ENCODE peak calls at places on chromosomes 6 and 20, in eight cellular contexts. U is MV-4-11, Q is NCI-H2029, C is NCI-H1092, Z is SW480, H is C1 segment of cervical spinal cord, J is T-cell, X is ELR. W is an unnamed sample.

GRCh38 chr6:74657033-74657432 is 548.8 kb downstream of the COL12A1 start:
- DNase-seq in Z (no peak), H (no peak), C (no peak), J (no peak), Q (no peak), X (peak), U (no peak), W (no peak)

GRCh38 chr6:64732888-64733287 is 974.1 kb downstream of the EYS start:
- DNase-seq in Z (no peak), U (peak), Q (no peak), X (no peak), J (no peak), C (no peak), H (no peak), W (no peak)

GRCh38 chr20:46816916-46817638 is 77.6 kb upstream of the EYA2 start:
- DNase-seq in Q (no peak), X (no peak), C (no peak), U (no peak), Z (no peak), H (no peak), J (no peak), W (no peak)

GRCh38 chr6:50655848-50656453 is 57.4 kb upstream of the TFAP2D start:
- DNase-seq in C (no peak), H (no peak), Z (peak), X (peak), U (no peak), Q (no peak), J (no peak), W (no peak)

GRCh38 chr20:19883501-19883900 is 125.4 kb downstream of the RIN2 start:
- DNase-seq in U (no peak), C (no peak), J (no peak), H (no peak), Z (no peak), Q (no peak), X (no peak), W (no peak)

GRCh38 chr20:1336699-1337387 is 7.9 kb upstream of the SDCBP2 start:
- DNase-seq in Z (no peak), C (no peak), J (no peak), X (no peak), U (no peak), Q (peak), H (peak), W (no peak)

GRCh38 chr6:124269733-124270132 is 466.1 kb downstream of the NKAIN2 start:
- DNase-seq in Q (no peak), X (no peak), U (no peak), J (no peak), C (no peak), H (no peak), Z (no peak), W (no peak)

GRCh38 chr6:151443449-151443848 is 8.5 kb downstream of the RMND1 start:
- DNase-seq in C (no peak), Z (no peak), U (no peak), J (no peak), X (no peak), H (no peak), Q (no peak), W (no peak)

GRCh38 chr20:25624500-25624939 is 706 bp upstream of the NANP start:
- DNase-seq in J (no peak), Z (no peak), U (no peak), Q (no peak), X (peak), H (no peak), C (no peak), W (no peak)

GRCh38 chr20:20664795-20665194 is 47.6 kb downstream of the RALGAPA2 start:
- DNase-seq in U (peak), X (peak), Q (peak), J (no peak), H (no peak), Z (peak), C (no peak), W (no peak)

GRCh38 chr6:134123666-134124208 is 71.3 kb upstream of the SLC2A12 start:
- DNase-seq in U (peak), Q (peak), C (no peak), Z (peak), X (peak), J (peak), H (no peak), W (peak)

GRCh38 chr20:4225778-4226177 is 210.4 kb upstream of the RNF24 start:
- DNase-seq in U (peak), X (peak), C (no peak), J (no peak), Z (peak), Q (no peak), H (no peak), W (peak)

GRCh38 chr6:16739329-16739801 is 21.9 kb downstream of the ATXN1 start:
- DNase-seq in H (no peak), X (no peak), Q (no peak), U (no peak), C (no peak), Z (no peak), J (no peak), W (no peak)

GRCh38 chr6:14149053-14149746 is 31.6 kb downstream of the CD83 start:
- DNase-seq in X (no peak), Q (peak), H (no peak), J (no peak), Z (no peak), C (no peak), U (peak), W (no peak)

GRCh38 chr6:96301023-96301422 is 220.6 kb upstream of the UFL1 start:
- DNase-seq in C (no peak), U (no peak), J (no peak), H (no peak), Q (no peak), Z (no peak), X (no peak), W (no peak)